ENCODE peak calls at places on chromosome 3, in ten cellular contexts. M is cardiac muscle cell; N is kidney; A is PC-3; G is DND-41; Y is CD8-positive, alpha-beta T cell; S is esophagus squamous epithelium; C is psoas muscle; L is SJSA1; I is A549. K is an unnamed sample. For H3K4me1, the result is how much of the 10 kb centered on the place peaks cover.

GRCh38 chr3:102206506-102207145 is 228.2 kb upstream of the ZPLD1 start:
- DNase-seq in Y (no peak), L (no peak), A (peak), M (peak), N (peak), G (no peak), C (peak), I (no peak), S (no peak), K (no peak)

GRCh38 chr3:181457190-181457589 is 254.5 kb upstream of the SOX2 start:
- DNase-seq in M (no peak), L (no peak), I (no peak), C (no peak), N (no peak), S (no peak), A (no peak), Y (no peak), G (no peak), K (no peak)

GRCh38 chr3:66438045-66438444 is 62.8 kb downstream of the LRIG1 start:
- DNase-seq in G (no peak), A (no peak), C (no peak), I (no peak), L (no peak), Y (no peak), N (no peak), M (no peak), S (no peak), K (no peak)

GRCh38 chr3:69972672-69973071 is 26.9 kb upstream of the SAMMSON start:
- DNase-seq in N (no peak), L (no peak), M (no peak), C (no peak), A (no peak), G (no peak), S (no peak), I (no peak), Y (no peak), K (no peak)

GRCh38 chr3:104717828-104718196 is 648.9 kb upstream of the ALCAM start:
- DNase-seq in C (no peak), A (no peak), Y (no peak), N (no peak), M (no peak), L (no peak), I (no peak), G (no peak), S (no peak), K (no peak)

GRCh38 chr3:121969631-121970030 is 52.4 kb downstream of the ILDR1 start:
- DNase-seq in S (no peak), M (no peak), N (no peak), Y (no peak), A (peak), L (no peak), I (no peak), G (no peak), C (no peak), K (no peak)

GRCh38 chr3:112117826-112118571 is 15.0 kb downstream of the GCSAM start:
- DNase-seq in L (no peak), S (no peak), C (no peak), Y (no peak), I (no peak), M (no peak), N (no peak), G (no peak), A (no peak), K (no peak)

GRCh38 chr3:10106919-10107318 is 1.1 kb downstream of the FANCD2OS start:
- DNase-seq in I (no peak), L (no peak), S (no peak), G (no peak), N (no peak), Y (no peak), C (no peak), M (no peak), A (no peak), K (no peak)

GRCh38 chr3:71694358-71694999 is 30.7 kb downstream of the EIF4E3 start:
- DNase-seq in Y (no peak), I (no peak), G (no peak), M (no peak), S (no peak), N (no peak), L (peak), A (peak), C (no peak), K (no peak)

GRCh38 chr3:182716114-182716688 is 77.1 kb upstream of the ATP11B start:
- DNase-seq in A (no peak), M (peak), Y (no peak), N (no peak), S (no peak), I (no peak), L (no peak), C (no peak), G (no peak), K (no peak)

GRCh38 chr3:69255928-69256327 is 130.0 kb downstream of the FRMD4B start:
- DNase-seq in M (no peak), Y (no peak), C (no peak), L (no peak), S (no peak), A (no peak), I (no peak), G (no peak), N (no peak), K (no peak)

GRCh38 chr3:12405432-12406272 is 78.6 kb upstream of the TSEN2 start:
- DNase-seq in Y (no peak), A (peak), L (peak), I (peak), C (peak), S (peak), N (peak), M (no peak), G (no peak), K (no peak)

GRCh38 chr3:23203651-23204111 is 554 bp downstream of the UBE2E2 start:
- DNase-seq in Y (peak), L (no peak), N (peak), A (peak), C (peak), M (peak), S (no peak), G (peak), I (peak), K (peak)

GRCh38 chr3:20046556-20046955 is 6.3 kb downstream of the KAT2B start:
- DNase-seq in N (no peak), A (no peak), Y (no peak), G (no peak), I (no peak), S (no peak), C (no peak), L (no peak), M (no peak), K (no peak)

GRCh38 chr3:20047940-20048339 is 7.7 kb downstream of the KAT2B start:
- DNase-seq in C (no peak), N (no peak), Y (no peak), M (no peak), S (no peak), L (no peak), I (no peak), A (no peak), G (no peak), K (no peak)

GRCh38 chr3:20047341-20047779 is 7.1 kb downstream of the KAT2B start:
- DNase-seq in I (no peak), G (no peak), C (no peak), L (no peak), N (no peak), S (no peak), A (peak), Y (no peak), M (no peak), K (no peak)

GRCh38 chr3:20051123-20051806 is 11.0 kb downstream of the KAT2B start:
- DNase-seq in I (no peak), Y (no peak), S (no peak), G (no peak), A (no peak), M (no peak), C (no peak), N (no peak), L (no peak), K (no peak)

GRCh38 chr3:20049275-20049674 is 9.0 kb downstream of the KAT2B start:
- DNase-seq in C (no peak), I (no peak), N (no peak), L (no peak), G (no peak), A (no peak), Y (no peak), S (no peak), M (no peak), K (no peak)
- H3K4me3 ChIP-seq in C (no peak), I (no peak), N (peak), L (no peak), G (no peak), A (no peak), Y (no peak), S (no peak), M (no peak), K (no peak)

DNA sequence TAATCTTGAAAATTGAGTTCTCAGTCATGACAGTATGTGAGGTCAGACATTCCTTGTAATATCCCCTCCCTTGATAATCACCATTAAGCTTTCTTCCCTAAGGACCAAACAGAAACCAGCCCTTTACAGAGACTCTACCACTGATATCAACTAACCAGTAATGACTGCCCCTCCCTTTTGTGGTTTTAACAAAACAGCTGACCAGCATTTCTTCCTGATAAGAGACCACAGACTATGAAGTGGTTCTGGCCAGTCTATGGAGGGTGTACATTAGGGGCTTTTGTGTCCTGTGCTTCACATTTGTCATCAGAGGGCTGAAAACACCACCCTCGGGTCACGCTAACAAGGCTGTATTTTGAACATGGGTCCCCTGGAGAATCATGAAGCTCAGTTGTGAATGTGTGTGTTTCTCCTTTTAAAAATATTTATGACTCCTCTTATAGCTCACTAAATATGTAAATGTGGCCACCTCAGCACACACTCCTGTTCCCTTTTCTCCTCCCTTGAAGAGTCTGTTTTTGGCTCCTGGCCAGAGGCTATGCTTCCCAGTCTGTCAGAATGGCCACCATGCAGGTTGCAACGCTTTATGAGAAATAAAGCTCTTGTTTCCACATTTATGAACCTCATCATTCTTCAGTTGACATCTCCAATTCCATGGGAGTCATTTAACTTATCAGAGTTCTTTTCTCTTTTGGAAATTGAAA is 239.3 kb downstream of the CPNE4 start:
- DNase-seq in M (peak), N (no peak), I (no peak), A (no peak), L (no peak), C (no peak), Y (no peak), G (no peak), S (no peak), K (no peak)
- H3K27ac ChIP-seq in M (no peak), N (no peak), I (no peak), A (no peak), L (no peak), C (no peak), Y (no peak), G (no peak), S (no peak), K (no peak)

DNA sequence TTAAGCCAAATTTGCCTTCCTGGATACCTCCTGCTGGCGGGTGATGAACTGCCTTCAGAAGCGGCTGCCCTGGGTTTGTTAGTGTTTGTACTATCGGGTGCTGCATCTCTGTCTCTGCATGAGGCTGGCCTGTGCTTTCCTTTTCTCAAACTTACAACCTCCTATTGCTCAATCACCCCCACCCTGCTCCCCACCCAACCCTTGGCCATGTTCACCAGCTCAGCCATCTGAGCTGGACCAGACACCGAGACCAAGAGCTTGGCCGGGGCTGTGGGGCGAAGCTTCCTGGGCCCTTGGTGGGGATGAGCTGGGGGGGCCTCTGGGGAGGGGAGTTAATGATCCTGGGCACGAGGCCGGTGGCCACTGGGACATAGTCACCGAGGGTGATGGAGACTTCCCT is 16.8 kb upstream of the FBLN2 start:
- DNase-seq in N (peak), G (no peak), C (peak), M (no peak), I (no peak), A (no peak), Y (no peak), L (no peak), S (no peak), K (no peak)
- H3K4me1 ChIP-seq in N (under half), G (under half), C (under half), M (under half), I (under half), A (under half), Y (under half), L (under half), S (half or more), K (under half)

GRCh38 chr3:143036557-143036956 is 35.2 kb downstream of the U2SURP start:
- DNase-seq in L (no peak), N (no peak), G (no peak), C (no peak), Y (no peak), M (no peak), I (no peak), S (no peak), A (no peak), K (no peak)
- H3K4me3 ChIP-seq in L (no peak), N (no peak), G (no peak), C (no peak), Y (no peak), M (no peak), I (no peak), S (no peak), A (no peak), K (no peak)

DNA sequence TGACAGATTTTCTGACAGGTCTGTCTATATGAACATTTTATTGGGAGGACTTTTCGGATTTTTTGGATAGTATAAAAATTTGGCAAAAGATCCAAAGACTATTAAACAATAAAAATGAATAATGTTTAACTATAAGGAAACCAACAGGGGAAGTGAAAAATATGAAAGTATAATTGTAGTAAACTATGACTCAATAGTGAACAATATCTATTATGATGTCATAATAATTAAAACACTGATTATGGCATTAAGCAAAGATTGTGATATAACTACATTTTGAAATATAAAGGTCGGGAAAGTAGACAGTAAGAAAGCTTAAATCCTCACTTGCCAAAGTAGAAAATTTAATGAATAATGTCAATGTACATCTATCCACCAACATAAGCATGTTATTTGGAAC is 44.3 kb upstream of the CNTN6 start:
- DNase-seq in Y (no peak), C (no peak), N (no peak), I (no peak), S (no peak), A (no peak), L (no peak), G (no peak), M (no peak), K (no peak)
- H3K27ac ChIP-seq in Y (no peak), C (no peak), N (no peak), I (no peak), S (no peak), A (no peak), L (no peak), G (no peak), M (no peak), K (no peak)

DNA sequence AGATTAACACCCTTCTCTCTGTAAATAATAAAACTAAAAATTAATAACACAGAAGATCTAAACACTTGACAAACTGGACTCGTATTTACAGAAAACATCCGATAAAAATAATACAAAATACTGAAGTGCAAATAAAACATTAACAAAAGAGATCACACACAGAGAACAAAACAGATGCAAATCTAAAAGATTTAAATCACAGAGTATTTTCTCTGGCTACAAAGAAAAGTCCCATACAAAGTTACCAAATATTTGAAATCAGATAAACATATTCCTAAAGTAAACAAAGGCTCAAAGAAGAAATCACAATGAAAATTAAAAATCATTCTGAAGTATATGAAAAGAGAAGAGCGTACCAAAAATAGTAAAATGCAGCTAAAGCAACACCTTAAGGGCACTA is 42.5 kb downstream of the TBL1XR1 start:
- DNase-seq in G (no peak), L (no peak), Y (no peak), I (no peak), N (no peak), M (no peak), C (no peak), S (no peak), A (no peak), K (no peak)
- H3K4me1 ChIP-seq in G (under half), L (under half), Y (under half), I (under half), N (under half), M (under half), C (under half), S (half or more), A (under half), K (under half)

K was measured in naive thymus-derived CD4-positive, alpha-beta T cell.